ENCODE peak calls at places on chromosomes 13 and 19, in five cellular contexts. T is A549, A is brain microvascular endothelial cell, N is tibial nerve, W is fibroblast of lung. I is an unnamed sample.

GRCh38 chr13:20799726-20800416 is 26.1 kb upstream of the EEF1AKMT1 start:
- DNase-seq in T (no peak), A (no peak), N (no peak), W (peak), I (no peak)

GRCh38 chr13:22103046-22103445 is 432.2 kb downstream of the FGF9 start:
- DNase-seq in T (no peak), A (no peak), N (no peak), W (no peak), I (no peak)

GRCh38 chr19:28633223-28634030 is 579.5 kb downstream of the UQCRFS1 start:
- DNase-seq in T (peak), A (peak), N (no peak), W (peak), I (no peak)

GRCh38 chr19:35828694-35829301 is 16.2 kb upstream of the PRODH2 start:
- DNase-seq in T (peak), A (peak), N (peak), W (peak), I (no peak)

GRCh38 chr13:111662451-111662850 is 342.0 kb downstream of the TEX29 start:
- DNase-seq in T (no peak), A (no peak), N (no peak), W (no peak), I (peak)

GRCh38 chr19:49432141-49433073 is 7.2 kb downstream of the GFY start:
- DNase-seq in T (no peak), A (no peak), N (no peak), W (no peak), I (no peak)

GRCh38 chr19:18500820-18501219 is 21.1 kb downstream of the ELL start:
- DNase-seq in T (no peak), A (no peak), N (no peak), W (no peak), I (peak)

GRCh38 chr13:80131204-80131603 is 209.7 kb downstream of the SPRY2 start:
- DNase-seq in T (peak), A (peak), N (peak), W (peak), I (peak)

GRCh38 chr19:23203841-23204344 is 46.3 kb downstream of the ZNF724 start:
- DNase-seq in T (no peak), A (no peak), N (no peak), W (peak), I (no peak)

GRCh38 chr19:40341601-40342482 is 6.4 kb downstream of the C19orf47 start:
- DNase-seq in T (no peak), A (no peak), N (no peak), W (no peak), I (peak)

GRCh38 chr13:48533986-48534600 is 1.2 kb upstream of the RCBTB2 start:
- DNase-seq in T (no peak), A (no peak), N (no peak), W (no peak), I (no peak)

GRCh38 chr13:113538689-113539058 is 45.9 kb upstream of the TFDP1 start:
- DNase-seq in T (no peak), A (no peak), N (no peak), W (no peak), I (no peak)

GRCh38 chr19:48497728-48498575 is 13.7 kb downstream of the LMTK3 start:
- DNase-seq in T (no peak), A (no peak), N (no peak), W (no peak), I (no peak)

DNA sequence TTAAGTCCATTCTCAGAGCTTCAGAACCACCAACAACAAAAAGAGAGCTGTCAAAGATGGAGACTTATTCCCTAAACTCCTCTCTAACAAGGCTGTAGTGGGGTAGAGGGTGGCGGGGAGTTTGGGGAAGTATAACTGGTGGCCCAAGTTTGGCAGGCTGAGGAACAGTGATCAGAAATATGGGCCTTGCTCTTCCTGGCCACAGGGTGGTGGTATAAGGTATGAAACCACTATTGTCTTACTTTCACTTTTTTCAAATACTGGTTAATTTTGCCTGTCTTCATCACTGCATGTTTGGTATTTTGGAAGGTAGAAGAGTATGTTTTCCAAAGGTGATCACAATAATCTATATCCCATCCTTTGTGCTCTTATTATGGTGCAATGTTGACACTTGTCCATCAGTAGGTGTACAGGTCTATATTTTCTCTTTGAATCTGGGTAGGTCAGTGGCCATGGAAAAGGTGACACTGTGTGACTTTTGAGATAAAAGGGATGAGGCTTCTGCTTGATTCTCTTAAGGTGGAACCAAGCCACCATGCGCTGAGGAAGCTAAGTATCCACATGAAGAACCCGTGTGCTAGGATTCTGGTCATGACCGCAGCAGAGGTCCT is 23.2 kb upstream of the GPC5 start:
- DNase-seq in T (peak), A (no peak), N (no peak), W (no peak), I (no peak)
- TF ChIP-seq CTCF in T (no peak), A (peak), N (peak), W (peak), I (no peak)

GRCh38 chr13:106997219-106997618 is 429.3 kb upstream of the ARGLU1 start:
- DNase-seq in T (no peak), A (no peak), N (no peak), W (no peak), I (no peak)

GRCh38 chr13:106998664-106999063 is 430.7 kb upstream of the ARGLU1 start:
- DNase-seq in T (no peak), A (no peak), N (no peak), W (no peak), I (no peak)

DNA sequence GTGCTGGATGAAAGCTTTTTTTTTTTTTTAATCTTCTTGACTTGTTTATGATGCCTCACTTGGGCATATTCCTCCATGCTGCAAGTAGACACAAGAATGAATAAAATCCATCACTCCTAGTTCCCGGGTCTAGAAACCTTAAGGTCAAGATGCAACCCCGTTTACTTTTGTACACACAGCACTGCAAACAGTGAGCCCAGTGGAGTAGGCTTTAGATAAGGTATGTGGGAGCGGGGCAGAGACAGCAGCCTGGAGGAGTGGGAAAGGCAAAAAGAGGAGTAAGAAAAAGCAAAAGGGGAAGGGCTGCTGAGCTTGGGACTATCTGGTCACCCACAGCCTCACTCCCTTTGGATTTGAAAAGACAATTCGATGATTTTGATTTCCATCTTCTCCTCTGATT is 429.8 kb upstream of the ARGLU1 start:
- DNase-seq in T (no peak), A (no peak), N (no peak), W (no peak), I (no peak)
- H3K4me3 ChIP-seq in T (no peak), A (no peak), N (no peak), W (no peak), I (no peak)

DNA sequence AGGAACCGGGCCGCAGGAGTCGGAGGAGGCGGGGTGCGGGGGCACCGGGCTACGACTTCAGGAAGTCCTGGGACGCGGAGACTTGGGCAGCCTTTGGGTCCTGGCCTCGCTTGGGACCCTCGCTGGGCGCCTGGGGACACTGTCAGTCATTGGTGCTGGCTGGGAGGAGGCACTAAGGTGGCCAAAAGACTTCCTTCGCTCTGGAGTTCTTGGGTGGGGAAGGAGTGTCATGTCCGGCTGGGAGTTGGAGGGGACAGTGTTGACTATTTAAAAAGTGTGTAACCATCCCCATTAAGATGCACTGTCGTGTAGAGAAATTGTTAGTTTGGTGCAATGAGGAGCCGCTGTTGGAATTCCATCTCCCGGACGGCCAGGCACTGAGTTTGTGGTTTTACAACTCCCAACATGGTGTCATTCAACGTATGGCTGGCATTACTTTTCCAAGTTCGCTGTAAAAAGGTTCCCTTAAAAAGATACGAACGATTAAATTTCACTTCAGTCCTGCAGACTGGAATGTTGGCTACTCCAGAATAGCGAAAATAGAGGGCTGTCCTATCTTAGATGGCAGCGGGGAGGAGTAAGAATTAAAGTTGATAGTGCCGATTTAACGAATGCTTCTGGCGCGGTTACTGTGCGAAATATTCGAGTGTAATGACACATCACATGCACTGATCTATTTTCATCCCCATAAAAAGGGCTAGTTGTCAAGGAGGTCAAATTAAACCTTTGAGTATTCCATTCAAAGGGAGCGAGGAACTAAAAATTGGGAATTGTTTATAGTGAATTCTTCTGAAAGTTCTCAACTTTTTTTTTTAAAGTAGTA is 836 bp downstream of the DNAJC3 start:
- DNase-seq in T (peak), A (no peak), N (no peak), W (peak), I (no peak)
- H3K27ac ChIP-seq in T (peak), A (peak), N (peak), W (peak), I (peak)

DNA sequence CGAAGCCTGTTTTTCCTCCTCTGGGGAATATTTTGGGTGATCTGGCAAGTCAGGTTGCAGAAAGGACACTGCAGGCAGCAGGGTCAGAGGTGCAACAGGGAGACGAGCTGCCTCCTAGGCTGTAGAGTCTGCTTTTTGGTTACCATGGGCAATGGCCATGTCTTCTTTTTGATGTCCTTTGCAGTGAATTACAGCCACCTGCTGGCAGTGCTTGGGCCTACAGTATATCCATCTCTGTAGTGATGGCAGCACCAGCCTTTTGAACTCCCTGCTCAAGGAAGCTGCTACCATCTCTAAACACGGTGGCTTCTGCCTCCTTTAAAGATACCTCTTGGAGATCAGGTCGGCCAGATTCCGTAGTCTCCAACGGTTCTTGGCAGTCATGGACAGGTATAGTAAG is 73.9 kb downstream of the WTIP start:
- DNase-seq in T (peak), A (peak), N (no peak), W (no peak), I (no peak)
- TF ChIP-seq CTCF in T (peak), A (peak), N (no peak), W (no peak), I (no peak)

GRCh38 chr13:52849727-52850395 is 1.4 kb upstream of the PCDH8 start:
- DNase-seq in T (no peak), A (no peak), N (no peak), W (no peak), I (no peak)
- H3K4me3 ChIP-seq in T (no peak), A (no peak), N (no peak), W (no peak), I (peak)

GRCh38 chr19:33285441-33285927 is 16.9 kb downstream of the CEBPA start:
- DNase-seq in T (no peak), A (no peak), N (no peak), W (no peak), I (no peak)
- H3K27ac ChIP-seq in T (no peak), A (no peak), N (no peak), W (no peak), I (no peak)

GRCh38 chr19:55165952-55166529 is 372 bp downstream of the DNAAF3 start:
- DNase-seq in T (peak), A (peak), N (no peak), W (peak), I (no peak)
- TF ChIP-seq CTCF in T (peak), A (peak), N (no peak), W (peak), I (no peak)

GRCh38 chr13:42170029-42170428 is 101.9 kb upstream of the AKAP11 start:
- DNase-seq in T (no peak), A (no peak), N (no peak), W (no peak), I (no peak)
- H3K4me3 ChIP-seq in T (no peak), A (no peak), N (no peak), W (no peak), I (no peak)